ENCODE peak calls at places on chromosomes 16 and 17, in five cellular contexts. One of them, this sample, is unnamed.

GRCh38 chr17:48555183-48555615 is 10.3 kb upstream of the HOXB2 start:
- DNase-seq in CD8-positive, alpha-beta T cell: no peak
- DNase-seq in SK-N-SH: no peak
- DNase-seq in heart left ventricle: no peak
- DNase-seq in A549: peak; percentile 82
- DNase-seq in this sample: peak; percentile 48

GRCh38 chr17:76722279-76722678 is 4.1 kb downstream of the JMJD6 start:
- DNase-seq in CD8-positive, alpha-beta T cell: no peak
- DNase-seq in SK-N-SH: no peak
- DNase-seq in heart left ventricle: no peak
- DNase-seq in A549: no peak
- DNase-seq in this sample: no peak

GRCh38 chr17:19447085-19447583 is 36.1 kb downstream of the RNF112 start:
- DNase-seq in CD8-positive, alpha-beta T cell: peak; percentile 49
- DNase-seq in SK-N-SH: peak; percentile 84
- DNase-seq in heart left ventricle: peak; percentile 68
- DNase-seq in A549: peak; percentile 80
- DNase-seq in this sample: peak; percentile 88

GRCh38 chr16:87790278-87791023 is 24.7 kb upstream of the KLHDC4 start:
- DNase-seq in CD8-positive, alpha-beta T cell: no peak
- DNase-seq in SK-N-SH: peak; percentile 70
- DNase-seq in heart left ventricle: peak; percentile 40
- DNase-seq in A549: peak; percentile 83
- DNase-seq in this sample: no peak

GRCh38 chr17:56804454-56804853 is 29.3 kb downstream of the C17orf67 start:
- DNase-seq in CD8-positive, alpha-beta T cell: no peak
- DNase-seq in SK-N-SH: no peak
- DNase-seq in heart left ventricle: no peak
- DNase-seq in A549: no peak
- DNase-seq in this sample: no peak

GRCh38 chr17:40558651-40559015 is 6.6 kb downstream of the CCR7 start:
- DNase-seq in CD8-positive, alpha-beta T cell: no peak
- DNase-seq in SK-N-SH: no peak
- DNase-seq in heart left ventricle: peak; percentile 3
- DNase-seq in A549: no peak
- DNase-seq in this sample: no peak

GRCh38 chr16:56382901-56383355 is 42.4 kb downstream of the AMFR start:
- DNase-seq in CD8-positive, alpha-beta T cell: no peak
- DNase-seq in SK-N-SH: no peak
- DNase-seq in heart left ventricle: no peak
- DNase-seq in A549: peak; percentile 34
- DNase-seq in this sample: no peak

GRCh38 chr16:12719972-12720371 is 83.7 kb downstream of the CPPED1 start:
- DNase-seq in CD8-positive, alpha-beta T cell: no peak
- DNase-seq in SK-N-SH: no peak
- DNase-seq in heart left ventricle: no peak
- DNase-seq in A549: no peak
- DNase-seq in this sample: no peak

GRCh38 chr17:51120357-51120738 is 320 bp downstream of the SPAG9 start:
- DNase-seq in CD8-positive, alpha-beta T cell: peak; percentile 33
- DNase-seq in SK-N-SH: peak; percentile 83
- DNase-seq in heart left ventricle: peak; percentile 49
- DNase-seq in A549: peak; percentile 56
- DNase-seq in this sample: no peak

GRCh38 chr17:67435122-67435521 is 58.0 kb downstream of the PITPNC1 start:
- DNase-seq in CD8-positive, alpha-beta T cell: peak; percentile 23
- DNase-seq in SK-N-SH: no peak
- DNase-seq in heart left ventricle: no peak
- DNase-seq in A549: no peak
- DNase-seq in this sample: no peak

GRCh38 chr17:62626719-62627218 is 701 bp upstream of the MRC2 start:
- DNase-seq in CD8-positive, alpha-beta T cell: no peak
- DNase-seq in SK-N-SH: peak; percentile 88
- DNase-seq in heart left ventricle: peak; percentile 70
- DNase-seq in A549: peak; percentile 82
- DNase-seq in this sample: peak; percentile 85

GRCh38 chr16:88770459-88771293 is 14.3 kb downstream of the PIEZO1 start:
- DNase-seq in CD8-positive, alpha-beta T cell: no peak
- DNase-seq in SK-N-SH: peak; percentile 78
- DNase-seq in heart left ventricle: peak; percentile 76
- DNase-seq in A549: no peak
- DNase-seq in this sample: peak; percentile 97

GRCh38 chr16:66670691-66671090 is 25.9 kb downstream of the CMTM4 start:
- DNase-seq in CD8-positive, alpha-beta T cell: no peak
- DNase-seq in SK-N-SH: no peak
- DNase-seq in heart left ventricle: no peak
- DNase-seq in A549: no peak
- DNase-seq in this sample: no peak

GRCh38 chr17:45162022-45162687 is 480 bp downstream of the HEXIM2 start:
- DNase-seq in CD8-positive, alpha-beta T cell: no peak
- DNase-seq in SK-N-SH: no peak
- DNase-seq in heart left ventricle: no peak
- DNase-seq in A549: no peak
- DNase-seq in this sample: no peak

GRCh38 chr17:75764711-75765421 is at the start of gene GALK1:
- DNase-seq in CD8-positive, alpha-beta T cell: peak; percentile 62
- DNase-seq in SK-N-SH: peak; percentile 98
- DNase-seq in heart left ventricle: peak; percentile 79
- DNase-seq in A549: peak; percentile 81
- DNase-seq in this sample: peak; percentile 85

GRCh38 chr17:1709403-1709891 is 730 bp downstream of the TLCD2 start:
- DNase-seq in CD8-positive, alpha-beta T cell: no peak
- DNase-seq in SK-N-SH: peak; percentile 62
- DNase-seq in heart left ventricle: no peak
- DNase-seq in A549: no peak
- DNase-seq in this sample: peak; percentile 31

GRCh38 chr16:29665294-29666077 is 2.4 kb downstream of the SPN start:
- DNase-seq in CD8-positive, alpha-beta T cell: no peak
- DNase-seq in SK-N-SH: no peak
- DNase-seq in heart left ventricle: no peak
- DNase-seq in A549: no peak
- DNase-seq in this sample: no peak

GRCh38 chr17:2034806-2035548 is 5.0 kb downstream of the DPH1 start:
- DNase-seq in CD8-positive, alpha-beta T cell: no peak
- DNase-seq in SK-N-SH: no peak
- DNase-seq in heart left ventricle: no peak
- DNase-seq in A549: no peak
- DNase-seq in this sample: no peak

GRCh38 chr16:89116341-89117238 is 22.9 kb downstream of the ACSF3 start:
- DNase-seq in CD8-positive, alpha-beta T cell: no peak
- DNase-seq in SK-N-SH: no peak
- DNase-seq in heart left ventricle: no peak
- DNase-seq in A549: no peak
- DNase-seq in this sample: no peak

GRCh38 chr17:63640038-63640437 is 17.8 kb downstream of the MAP3K3 start:
- DNase-seq in CD8-positive, alpha-beta T cell: no peak
- DNase-seq in SK-N-SH: no peak
- DNase-seq in heart left ventricle: no peak
- DNase-seq in A549: no peak
- DNase-seq in this sample: no peak

GRCh38 chr16:67443299-67443698 is 12.4 kb downstream of the HSD11B2 start:
- DNase-seq in CD8-positive, alpha-beta T cell: no peak
- DNase-seq in SK-N-SH: no peak
- DNase-seq in heart left ventricle: peak; percentile 43
- DNase-seq in A549: no peak
- DNase-seq in this sample: no peak

GRCh38 chr17:63452091-63452978 is 6.2 kb upstream of the CYB561 start:
- DNase-seq in CD8-positive, alpha-beta T cell: no peak
- DNase-seq in SK-N-SH: peak; percentile 40
- DNase-seq in heart left ventricle: no peak
- DNase-seq in A549: no peak
- DNase-seq in this sample: no peak

GRCh38 chr16:5377280-5377898 is 279.8 kb upstream of the EEF2KMT start:
- DNase-seq in CD8-positive, alpha-beta T cell: no peak
- DNase-seq in SK-N-SH: no peak
- DNase-seq in heart left ventricle: no peak
- DNase-seq in A549: no peak
- DNase-seq in this sample: no peak

GRCh38 chr17:40355123-40355803 is 9.3 kb downstream of the GJD3 start:
- DNase-seq in CD8-positive, alpha-beta T cell: peak; percentile 67
- DNase-seq in SK-N-SH: peak; percentile 92
- DNase-seq in heart left ventricle: peak; percentile 77
- DNase-seq in A549: peak; percentile 97
- DNase-seq in this sample: peak; percentile 86

GRCh38 chr17:47192549-47192948 is 3.5 kb upstream of the CDC27 start:
- DNase-seq in CD8-positive, alpha-beta T cell: no peak
- DNase-seq in SK-N-SH: no peak
- DNase-seq in heart left ventricle: no peak
- DNase-seq in A549: no peak
- DNase-seq in this sample: no peak

GRCh38 chr16:85625053-85625452 is 11.9 kb downstream of the GSE1 start:
- DNase-seq in CD8-positive, alpha-beta T cell: no peak
- DNase-seq in SK-N-SH: peak; percentile 80
- DNase-seq in heart left ventricle: no peak
- DNase-seq in A549: no peak
- DNase-seq in this sample: no peak

GRCh38 chr16:57045694-57046381 is 46.5 kb upstream of the CPNE2 start:
- DNase-seq in CD8-positive, alpha-beta T cell: peak; percentile 40
- DNase-seq in SK-N-SH: peak; percentile 64
- DNase-seq in heart left ventricle: peak; percentile 67
- DNase-seq in A549: peak; percentile 56
- DNase-seq in this sample: peak; percentile 42

GRCh38 chr17:76943781-76944213 is 75.6 kb downstream of the MGAT5B start:
- DNase-seq in CD8-positive, alpha-beta T cell: no peak
- DNase-seq in SK-N-SH: no peak
- DNase-seq in heart left ventricle: no peak
- DNase-seq in A549: no peak
- DNase-seq in this sample: no peak

GRCh38 chr16:9039208-9039607 is 52.2 kb upstream of the HAPSTR1 start:
- DNase-seq in CD8-positive, alpha-beta T cell: no peak
- DNase-seq in SK-N-SH: no peak
- DNase-seq in heart left ventricle: no peak
- DNase-seq in A549: no peak
- DNase-seq in this sample: no peak

GRCh38 chr17:8060274-8060673 is 21.4 kb downstream of the ALOX15B start:
- DNase-seq in CD8-positive, alpha-beta T cell: peak; percentile 45
- DNase-seq in SK-N-SH: peak; percentile 80
- DNase-seq in heart left ventricle: peak; percentile 48
- DNase-seq in A549: peak; percentile 87
- DNase-seq in this sample: peak; percentile 82

GRCh38 chr17:15106540-15106939 is 158.6 kb downstream of the PMP22 start:
- DNase-seq in CD8-positive, alpha-beta T cell: no peak
- DNase-seq in SK-N-SH: no peak
- DNase-seq in heart left ventricle: no peak
- DNase-seq in A549: peak; percentile 21
- DNase-seq in this sample: no peak

GRCh38 chr16:50938923-50939322 is 197.0 kb downstream of the CYLD start:
- DNase-seq in CD8-positive, alpha-beta T cell: no peak
- DNase-seq in SK-N-SH: no peak
- DNase-seq in heart left ventricle: no peak
- DNase-seq in A549: no peak
- DNase-seq in this sample: no peak

GRCh38 chr17:74815671-74816370 is 39.7 kb upstream of the NAT9 start:
- DNase-seq in CD8-positive, alpha-beta T cell: no peak
- DNase-seq in SK-N-SH: no peak
- DNase-seq in heart left ventricle: no peak
- DNase-seq in A549: no peak
- DNase-seq in this sample: peak; percentile 23

GRCh38 chr17:44345497-44346026 is 460 bp downstream of the GRN start:
- DNase-seq in CD8-positive, alpha-beta T cell: peak; percentile 42
- DNase-seq in SK-N-SH: peak; percentile 81
- DNase-seq in heart left ventricle: peak; percentile 56
- DNase-seq in A549: peak; percentile 82
- DNase-seq in this sample: peak; percentile 82

GRCh38 chr16:67636713-67637112 is 8.2 kb upstream of the CARMIL2 start:
- DNase-seq in CD8-positive, alpha-beta T cell: no peak
- DNase-seq in SK-N-SH: no peak
- DNase-seq in heart left ventricle: no peak
- DNase-seq in A549: no peak
- DNase-seq in this sample: no peak

GRCh38 chr17:66507103-66507923 is 204.9 kb downstream of the PRKCA start:
- DNase-seq in CD8-positive, alpha-beta T cell: no peak
- DNase-seq in SK-N-SH: no peak
- DNase-seq in heart left ventricle: no peak
- DNase-seq in A549: peak; percentile 85
- DNase-seq in this sample: no peak

GRCh38 chr16:1691276-1691675 is 13.2 kb downstream of the JPT2 start:
- DNase-seq in CD8-positive, alpha-beta T cell: no peak
- DNase-seq in SK-N-SH: no peak
- DNase-seq in heart left ventricle: no peak
- DNase-seq in A549: no peak
- DNase-seq in this sample: no peak

GRCh38 chr16:76614255-76614654 is 337.1 kb downstream of the CNTNAP4 start:
- DNase-seq in CD8-positive, alpha-beta T cell: no peak
- DNase-seq in SK-N-SH: peak; percentile 17
- DNase-seq in heart left ventricle: no peak
- DNase-seq in A549: no peak
- DNase-seq in this sample: no peak

GRCh38 chr17:55163408-55163807 is 101.4 kb upstream of the HLF start:
- DNase-seq in CD8-positive, alpha-beta T cell: no peak
- DNase-seq in SK-N-SH: no peak
- DNase-seq in heart left ventricle: no peak
- DNase-seq in A549: no peak
- DNase-seq in this sample: no peak
- H3K4me1 ChIP-seq in CD8-positive, alpha-beta T cell: no peaks in the 10 kb centered on the region
- H3K4me1 ChIP-seq in SK-N-SH: no peaks in the 10 kb centered on the region
- H3K4me1 ChIP-seq in heart left ventricle: no peaks in the 10 kb centered on the region
- H3K4me1 ChIP-seq in A549: peaks cover 13% of the 10 kb centered on the region
- H3K4me1 ChIP-seq in this sample: no peaks in the 10 kb centered on the region

GRCh38 chr17:38693700-38694329 is 11.3 kb upstream of the MLLT6 start:
- DNase-seq in CD8-positive, alpha-beta T cell: no peak
- DNase-seq in SK-N-SH: peak; percentile 78
- DNase-seq in heart left ventricle: peak; percentile 94
- DNase-seq in A549: no peak
- DNase-seq in this sample: no peak
- H3K4me1 ChIP-seq in CD8-positive, alpha-beta T cell: peaks cover 15% of the 10 kb centered on the region
- H3K4me1 ChIP-seq in SK-N-SH: peaks cover 15% of the 10 kb centered on the region
- H3K4me1 ChIP-seq in heart left ventricle: peaks cover 15% of the 10 kb centered on the region
- H3K4me1 ChIP-seq in A549: no peaks in the 10 kb centered on the region
- H3K4me1 ChIP-seq in this sample: no peaks in the 10 kb centered on the region

GRCh38 chr17:72463287-72464102 is 342.7 kb downstream of the SOX9 start:
- DNase-seq in CD8-positive, alpha-beta T cell: no peak
- DNase-seq in SK-N-SH: no peak
- DNase-seq in heart left ventricle: no peak
- DNase-seq in A549: no peak
- DNase-seq in this sample: no peak

GRCh38 chr17:72462814-72463213 is 342.0 kb downstream of the SOX9 start:
- DNase-seq in CD8-positive, alpha-beta T cell: no peak
- DNase-seq in SK-N-SH: no peak
- DNase-seq in heart left ventricle: no peak
- DNase-seq in A549: no peak
- DNase-seq in this sample: no peak

GRCh38 chr17:72460711-72461110 is 339.9 kb downstream of the SOX9 start:
- DNase-seq in CD8-positive, alpha-beta T cell: no peak
- DNase-seq in SK-N-SH: no peak
- DNase-seq in heart left ventricle: no peak
- DNase-seq in A549: no peak
- DNase-seq in this sample: no peak

GRCh38 chr17:72462396-72462795 is 341.6 kb downstream of the SOX9 start:
- DNase-seq in CD8-positive, alpha-beta T cell: no peak
- DNase-seq in SK-N-SH: no peak
- DNase-seq in heart left ventricle: no peak
- DNase-seq in A549: no peak
- DNase-seq in this sample: no peak

GRCh38 chr17:72461757-72462156 is 340.9 kb downstream of the SOX9 start:
- DNase-seq in CD8-positive, alpha-beta T cell: no peak
- DNase-seq in SK-N-SH: no peak
- DNase-seq in heart left ventricle: no peak
- DNase-seq in A549: no peak
- DNase-seq in this sample: no peak
- H3K4me1 ChIP-seq in CD8-positive, alpha-beta T cell: no peaks in the 10 kb centered on the region
- H3K4me1 ChIP-seq in SK-N-SH: peaks cover 2% of the 10 kb centered on the region
- H3K4me1 ChIP-seq in heart left ventricle: no peaks in the 10 kb centered on the region
- H3K4me1 ChIP-seq in A549: peaks cover 97% of the 10 kb centered on the region
- H3K4me1 ChIP-seq in this sample: no peaks in the 10 kb centered on the region

GRCh38 chr16:11104168-11105037 is 151.6 kb downstream of the SOCS1 start:
- DNase-seq in CD8-positive, alpha-beta T cell: no peak
- DNase-seq in SK-N-SH: no peak
- DNase-seq in heart left ventricle: no peak
- DNase-seq in A549: no peak
- DNase-seq in this sample: no peak
- H3K4me1 ChIP-seq in CD8-positive, alpha-beta T cell: peaks cover 12% of the 10 kb centered on the region
- H3K4me1 ChIP-seq in SK-N-SH: peaks cover 20% of the 10 kb centered on the region
- H3K4me1 ChIP-seq in heart left ventricle: peaks cover 11% of the 10 kb centered on the region
- H3K4me1 ChIP-seq in A549: no peaks in the 10 kb centered on the region
- H3K4me1 ChIP-seq in this sample: no peaks in the 10 kb centered on the region

This sample was measured in HAP-1.